ENCODE peak calls at places on chromosomes 16 and 17, in five cellular contexts. One of them, this sample, is unnamed.

GRCh38 chr16:57260294-57260929 is 15.4 kb downstream of the ARL2BP start:
- DNase-seq in activated CD4-positive, alpha-beta T cell treated with anti-CD3 and anti-CD28 coated beads for 36 hours: peak
- DNase-seq in NCI-H446 treated with DMSO at 0.1 percent for 48 hours: no peak
- DNase-seq in activated T-cell treated with anti-CD3 and anti-CD28 coated beads for 1 hour: no peak
- DNase-seq in Caki2: peak
- DNase-seq in this sample: no peak

GRCh38 chr17:20156196-20157077 is 147.3 kb downstream of the SPECC1 start:
- DNase-seq in activated CD4-positive, alpha-beta T cell treated with anti-CD3 and anti-CD28 coated beads for 36 hours: peak
- DNase-seq in NCI-H446 treated with DMSO at 0.1 percent for 48 hours: no peak
- DNase-seq in activated T-cell treated with anti-CD3 and anti-CD28 coated beads for 1 hour: no peak
- DNase-seq in Caki2: peak
- DNase-seq in this sample: no peak

GRCh38 chr17:36463916-36464764 is 22.3 kb upstream of the ZNHIT3 start:
- DNase-seq in activated CD4-positive, alpha-beta T cell treated with anti-CD3 and anti-CD28 coated beads for 36 hours: peak
- DNase-seq in NCI-H446 treated with DMSO at 0.1 percent for 48 hours: peak
- DNase-seq in activated T-cell treated with anti-CD3 and anti-CD28 coated beads for 1 hour: no peak
- DNase-seq in Caki2: peak
- DNase-seq in this sample: peak

GRCh38 chr17:15291674-15292361 is 26.7 kb upstream of the PMP22 start:
- DNase-seq in activated CD4-positive, alpha-beta T cell treated with anti-CD3 and anti-CD28 coated beads for 36 hours: no peak
- DNase-seq in NCI-H446 treated with DMSO at 0.1 percent for 48 hours: no peak
- DNase-seq in activated T-cell treated with anti-CD3 and anti-CD28 coated beads for 1 hour: no peak
- DNase-seq in Caki2: peak
- DNase-seq in this sample: no peak

GRCh38 chr17:78342438-78343098 is 17.3 kb downstream of the SOCS3 start:
- DNase-seq in activated CD4-positive, alpha-beta T cell treated with anti-CD3 and anti-CD28 coated beads for 36 hours: no peak
- DNase-seq in NCI-H446 treated with DMSO at 0.1 percent for 48 hours: no peak
- DNase-seq in activated T-cell treated with anti-CD3 and anti-CD28 coated beads for 1 hour: no peak
- DNase-seq in Caki2: no peak
- DNase-seq in this sample: no peak

GRCh38 chr16:12661656-12662172 is 142.0 kb downstream of the CPPED1 start:
- DNase-seq in activated CD4-positive, alpha-beta T cell treated with anti-CD3 and anti-CD28 coated beads for 36 hours: peak
- DNase-seq in NCI-H446 treated with DMSO at 0.1 percent for 48 hours: no peak
- DNase-seq in activated T-cell treated with anti-CD3 and anti-CD28 coated beads for 1 hour: no peak
- DNase-seq in Caki2: peak
- DNase-seq in this sample: no peak

GRCh38 chr17:14471052-14471451 is 170.2 kb downstream of the HS3ST3B1 start:
- DNase-seq in activated CD4-positive, alpha-beta T cell treated with anti-CD3 and anti-CD28 coated beads for 36 hours: no peak
- DNase-seq in NCI-H446 treated with DMSO at 0.1 percent for 48 hours: no peak
- DNase-seq in activated T-cell treated with anti-CD3 and anti-CD28 coated beads for 1 hour: no peak
- DNase-seq in Caki2: peak
- DNase-seq in this sample: no peak

GRCh38 chr16:78485188-78485898 is 385.9 kb downstream of the WWOX start:
- DNase-seq in activated CD4-positive, alpha-beta T cell treated with anti-CD3 and anti-CD28 coated beads for 36 hours: no peak
- DNase-seq in NCI-H446 treated with DMSO at 0.1 percent for 48 hours: no peak
- DNase-seq in activated T-cell treated with anti-CD3 and anti-CD28 coated beads for 1 hour: no peak
- DNase-seq in Caki2: no peak
- DNase-seq in this sample: no peak

GRCh38 chr17:22278302-22279275 is 586.3 kb downstream of the KCNJ18 start:
- DNase-seq in activated CD4-positive, alpha-beta T cell treated with anti-CD3 and anti-CD28 coated beads for 36 hours: no peak
- DNase-seq in NCI-H446 treated with DMSO at 0.1 percent for 48 hours: no peak
- DNase-seq in activated T-cell treated with anti-CD3 and anti-CD28 coated beads for 1 hour: no peak
- DNase-seq in Caki2: no peak
- DNase-seq in this sample: no peak

GRCh38 chr17:68704897-68705296 is 103.7 kb upstream of the FAM20A start:
- DNase-seq in activated CD4-positive, alpha-beta T cell treated with anti-CD3 and anti-CD28 coated beads for 36 hours: no peak
- DNase-seq in NCI-H446 treated with DMSO at 0.1 percent for 48 hours: no peak
- DNase-seq in activated T-cell treated with anti-CD3 and anti-CD28 coated beads for 1 hour: no peak
- DNase-seq in Caki2: no peak
- DNase-seq in this sample: no peak

GRCh38 chr16:67021321-67021720 is 7.6 kb upstream of the CBFB start:
- DNase-seq in activated CD4-positive, alpha-beta T cell treated with anti-CD3 and anti-CD28 coated beads for 36 hours: no peak
- DNase-seq in NCI-H446 treated with DMSO at 0.1 percent for 48 hours: no peak
- DNase-seq in activated T-cell treated with anti-CD3 and anti-CD28 coated beads for 1 hour: no peak
- DNase-seq in Caki2: no peak
- DNase-seq in this sample: no peak

GRCh38 chr17:79623786-79624657 is 13.2 kb upstream of the RBFOX3 start:
- DNase-seq in activated CD4-positive, alpha-beta T cell treated with anti-CD3 and anti-CD28 coated beads for 36 hours: no peak
- DNase-seq in NCI-H446 treated with DMSO at 0.1 percent for 48 hours: no peak
- DNase-seq in activated T-cell treated with anti-CD3 and anti-CD28 coated beads for 1 hour: no peak
- DNase-seq in Caki2: no peak
- DNase-seq in this sample: no peak

GRCh38 chr17:7835818-7836595 is 2.0 kb downstream of the KDM6B start:
- DNase-seq in activated CD4-positive, alpha-beta T cell treated with anti-CD3 and anti-CD28 coated beads for 36 hours: peak
- DNase-seq in NCI-H446 treated with DMSO at 0.1 percent for 48 hours: no peak
- DNase-seq in activated T-cell treated with anti-CD3 and anti-CD28 coated beads for 1 hour: no peak
- DNase-seq in Caki2: peak
- DNase-seq in this sample: peak

GRCh38 chr16:20347666-20348364 is 4.7 kb downstream of the UMOD start:
- DNase-seq in activated CD4-positive, alpha-beta T cell treated with anti-CD3 and anti-CD28 coated beads for 36 hours: no peak
- DNase-seq in NCI-H446 treated with DMSO at 0.1 percent for 48 hours: no peak
- DNase-seq in activated T-cell treated with anti-CD3 and anti-CD28 coated beads for 1 hour: no peak
- DNase-seq in Caki2: no peak
- DNase-seq in this sample: no peak

GRCh38 chr16:67419931-67420330 is 3.7 kb upstream of the ZDHHC1 start:
- DNase-seq in activated CD4-positive, alpha-beta T cell treated with anti-CD3 and anti-CD28 coated beads for 36 hours: no peak
- DNase-seq in NCI-H446 treated with DMSO at 0.1 percent for 48 hours: no peak
- DNase-seq in activated T-cell treated with anti-CD3 and anti-CD28 coated beads for 1 hour: no peak
- DNase-seq in Caki2: no peak
- DNase-seq in this sample: no peak

This sample was measured in naive thymus-derived CD4-positive, alpha-beta T cell.